ENCODE peak calls at places on chromosomes 7 and 10, in six cellular contexts. M is M059J; A is H54; B is kidney tubule cell; O is upper lobe of right lung; V is activated CD8-positive, alpha-beta memory T cell treated with anti-CD3 and anti-CD28 coated beads for 24 hours. D is an unnamed sample.

GRCh38 chr10:68053553-68053952 is 21.5 kb downstream of the HERC4 start:
- DNase-seq in M (no peak), A (no peak), B (no peak), O (no peak), V (no peak), D (no peak)

GRCh38 chr7:85001493-85002345 is 185.1 kb downstream of the SEMA3D start:
- DNase-seq in M (peak; percentile 44), A (no peak), B (no peak), O (no peak), V (no peak), D (no peak)

GRCh38 chr10:116742367-116743265 is at the start of gene HSPA12A:
- DNase-seq in M (peak; percentile 69), A (peak; percentile 86), B (peak; percentile 94), O (peak; percentile 89), V (peak; percentile 79), D (peak; percentile 85)

GRCh38 chr7:99061001-99061779 is 82.7 kb downstream of the SMURF1 start:
- DNase-seq in M (no peak), A (no peak), B (no peak), O (no peak), V (no peak), D (no peak)

GRCh38 chr10:62744136-62744535 is 60.4 kb upstream of the ADO start:
- DNase-seq in M (peak; percentile 55), A (peak; percentile 38), B (peak; percentile 76), O (peak; percentile 65), V (no peak), D (no peak)

GRCh38 chr7:141974831-141975230 is 1.3 kb upstream of the TAS2R38 start:
- DNase-seq in M (peak; percentile 44), A (no peak), B (peak; percentile 37), O (no peak), V (no peak), D (peak; percentile 64)

GRCh38 chr7:19491821-19492452 is 216.9 kb downstream of the POLR1F start:
- DNase-seq in M (peak; percentile 30), A (peak; percentile 7), B (peak; percentile 17), O (no peak), V (no peak), D (peak; percentile 62)

GRCh38 chr7:51182767-51183166 is 133.8 kb downstream of the COBL start:
- DNase-seq in M (no peak), A (no peak), B (no peak), O (no peak), V (no peak), D (no peak)

GRCh38 chr10:129815898-129816665 is 148.0 kb downstream of the EBF3 start:
- DNase-seq in M (no peak), A (no peak), B (no peak), O (no peak), V (no peak), D (no peak)

GRCh38 chr10:119030421-119031250 is 1.1 kb downstream of the NANOS1 start:
- DNase-seq in M (peak; percentile 69), A (no peak), B (peak; percentile 68), O (peak; percentile 80), V (peak; percentile 79), D (peak; percentile 62)

GRCh38 chr10:49285232-49285631 is 13.7 kb upstream of the C10orf71 start:
- DNase-seq in M (no peak), A (no peak), B (no peak), O (no peak), V (peak; percentile 3), D (peak; percentile 2)